ENCODE peak calls at places on chromosome 20, in ten cellular contexts. L is heart left ventricle, Q is natural killer cell, M is H9, W is heart right ventricle, N is foreskin fibroblast, R is endothelial cell, B is dorsolateral prefrontal cortex, X is HCT116, G is cardiac muscle cell. Y is an unnamed sample.

GRCh38 chr20:62766071-62766450 is 30.2 kb upstream of the MRGBP start:
- DNase-seq in L (peak; percentile 36), Q (no peak), M (no peak), W (no peak), N (no peak), R (no peak), B (no peak), X (no peak), G (no peak), Y (no peak)

GRCh38 chr20:44776977-44777376 is 31.3 kb downstream of the KCNK15 start:
- DNase-seq in L (no peak), Q (no peak), M (no peak), W (no peak), N (peak; percentile 56), R (peak; percentile 53), B (no peak), X (no peak), G (peak; percentile 74), Y (no peak)

GRCh38 chr20:57716202-57716601 is 6.4 kb upstream of the PMEPA1 start:
- DNase-seq in L (peak; percentile 1), Q (no peak), M (no peak), W (no peak), N (peak; percentile 83), R (no peak), B (no peak), X (no peak), G (no peak), Y (no peak)

GRCh38 chr20:63057133-63058117 is 50.7 kb upstream of the BHLHE23 start:
- DNase-seq in L (no peak), Q (no peak), M (no peak), W (no peak), N (peak; percentile 4), R (no peak), B (no peak), X (no peak), G (no peak), Y (no peak)

GRCh38 chr20:58312836-58313235 is 3.3 kb downstream of the RAB22A start:
- DNase-seq in L (no peak), Q (no peak), M (no peak), W (no peak), N (no peak), R (no peak), B (no peak), X (no peak), G (no peak), Y (no peak)

GRCh38 chr20:3751284-3751663 is 16.3 kb downstream of the ADISSP start:
- DNase-seq in L (no peak), Q (no peak), M (peak; percentile 56), W (no peak), N (no peak), R (no peak), B (no peak), X (no peak), G (no peak), Y (no peak)

GRCh38 chr20:50625986-50626677 is 65.2 kb downstream of the RIPOR3 start:
- DNase-seq in L (peak; percentile 83), Q (no peak), M (peak; percentile 93), W (peak; percentile 72), N (peak; percentile 73), R (peak; percentile 69), B (no peak), X (peak; percentile 36), G (peak; percentile 71), Y (no peak)

GRCh38 chr20:45111799-45112471 is 3.0 kb downstream of the WFDC5 start:
- DNase-seq in L (no peak), Q (no peak), M (peak; percentile 58), W (no peak), N (peak; percentile 25), R (no peak), B (no peak), X (no peak), G (no peak), Y (no peak)

GRCh38 chr20:59560588-59561227 is 43.6 kb upstream of the PHACTR3 start:
- DNase-seq in L (no peak), Q (no peak), M (no peak), W (no peak), N (peak; percentile 5), R (no peak), B (no peak), X (peak; percentile 13), G (no peak), Y (no peak)

GRCh38 chr20:19661717-19662637 is 96.1 kb upstream of the RIN2 start:
- DNase-seq in L (no peak), Q (peak; percentile 21), M (peak; percentile 61), W (peak; percentile 40), N (peak; percentile 85), R (peak; percentile 64), B (peak; percentile 42), X (peak; percentile 56), G (peak; percentile 79), Y (peak; percentile 58)

GRCh38 chr20:13819885-13820645 is 35.2 kb downstream of the NDUFAF5 start:
- DNase-seq in L (no peak), Q (no peak), M (peak; percentile 38), W (no peak), N (peak; percentile 62), R (no peak), B (peak; percentile 13), X (peak; percentile 42), G (peak; percentile 71), Y (no peak)

DNA sequence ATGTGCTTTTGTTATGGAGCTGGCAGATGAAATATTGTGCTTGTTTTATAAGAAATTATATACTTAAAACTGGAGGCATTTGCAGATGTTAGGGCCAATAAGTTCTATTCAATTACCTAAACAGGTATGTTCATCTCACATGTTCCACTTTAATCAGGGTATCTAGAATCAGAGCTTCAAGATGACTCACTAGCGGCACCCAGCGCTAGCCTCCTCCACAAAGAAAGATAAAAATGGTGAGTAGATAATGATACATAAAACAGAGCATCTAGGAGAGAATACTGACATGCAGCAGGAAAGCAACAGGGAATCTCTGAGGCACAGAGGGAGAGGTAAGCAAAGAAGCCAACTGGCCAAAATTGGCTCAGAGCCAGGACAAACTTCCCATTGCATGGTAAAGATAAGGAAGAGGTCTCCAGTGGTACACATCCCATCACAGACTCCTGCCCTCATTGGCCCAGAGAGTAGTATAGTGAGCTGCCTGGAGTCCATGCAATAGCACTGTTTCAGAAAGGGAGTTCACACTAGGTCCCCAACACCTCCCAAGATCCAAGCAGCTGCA is 200.7 kb upstream of the SPTLC3 start:
- DNase-seq in L (no peak), Q (no peak), M (no peak), W (no peak), N (no peak), R (no peak), B (no peak), X (no peak), G (no peak), Y (no peak)
- TF ChIP-seq CTCF in L (no peak), Q (no peak), M (no peak), W (no peak), N (no peak), R (no peak), B (no peak), X (no peak), G (no peak), Y (no peak)

GRCh38 chr20:36145877-36146707 is 8.4 kb upstream of the EPB41L1 start:
- DNase-seq in L (peak; percentile 68), Q (no peak), M (no peak), W (peak; percentile 57), N (no peak), R (no peak), B (peak; percentile 82), X (no peak), G (peak; percentile 49), Y (no peak)

GRCh38 chr20:36135821-36136220 is 18.7 kb upstream of the EPB41L1 start:
- DNase-seq in L (no peak), Q (no peak), M (no peak), W (no peak), N (no peak), R (no peak), B (no peak), X (no peak), G (no peak), Y (no peak)

GRCh38 chr20:36144336-36144735 is 10.2 kb upstream of the EPB41L1 start:
- DNase-seq in L (no peak), Q (no peak), M (no peak), W (no peak), N (no peak), R (no peak), B (no peak), X (no peak), G (no peak), Y (no peak)

DNA sequence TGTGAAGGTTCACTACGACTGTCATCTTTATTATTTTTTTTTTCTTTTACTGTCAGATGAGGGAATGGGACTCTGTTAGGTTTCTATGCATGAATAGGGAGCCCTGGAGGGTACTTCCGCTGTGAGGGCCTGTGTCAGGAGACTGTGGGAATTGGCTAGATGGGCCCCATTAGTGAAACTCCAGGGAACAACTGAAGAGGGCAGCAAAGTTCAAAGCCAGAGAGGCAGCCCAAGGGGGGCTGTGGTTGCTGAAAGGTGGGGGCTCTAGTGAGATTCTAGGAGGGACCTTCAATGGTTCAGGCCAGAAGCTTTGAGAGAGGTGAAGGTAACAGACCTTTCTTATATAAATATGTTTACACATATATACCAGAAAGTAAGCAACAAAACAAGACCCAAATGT is 13.2 kb upstream of the EPB41L1 start:
- DNase-seq in L (no peak), Q (no peak), M (no peak), W (no peak), N (no peak), R (no peak), B (no peak), X (no peak), G (no peak), Y (no peak)
- TF ChIP-seq CTCF in L (no peak), Q (no peak), M (peak; percentile 42), W (no peak), N (no peak), R (no peak), B (no peak), X (peak; percentile 19), G (no peak), Y (no peak)

DNA sequence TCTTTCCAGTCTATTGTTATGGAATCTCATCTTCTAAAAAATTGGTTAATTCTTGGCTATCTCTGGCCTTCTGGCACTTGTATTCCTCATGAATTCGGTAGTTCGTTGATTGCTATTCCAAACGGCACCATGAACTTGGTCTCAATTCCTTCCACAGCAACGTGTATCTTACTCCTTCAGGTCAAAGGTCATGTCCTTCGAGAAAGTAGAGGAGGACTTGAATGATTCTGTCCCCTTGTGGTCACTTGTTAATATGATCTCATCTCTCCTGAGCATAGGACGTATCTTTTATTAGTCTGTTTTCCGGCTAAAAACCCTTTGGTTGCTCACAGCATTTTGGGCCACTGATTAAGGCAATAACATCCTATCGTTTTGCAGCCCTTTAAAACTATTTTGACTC is 9.4 kb downstream of the TLDC2 start:
- DNase-seq in L (no peak), Q (no peak), M (no peak), W (no peak), N (peak; percentile 10), R (no peak), B (no peak), X (no peak), G (no peak), Y (no peak)
- TF ChIP-seq CTCF in L (peak; percentile 46), Q (no peak), M (no peak), W (peak; percentile 29), N (no peak), R (no peak), B (no peak), X (peak; percentile 26), G (peak; percentile 8), Y (no peak)

DNA sequence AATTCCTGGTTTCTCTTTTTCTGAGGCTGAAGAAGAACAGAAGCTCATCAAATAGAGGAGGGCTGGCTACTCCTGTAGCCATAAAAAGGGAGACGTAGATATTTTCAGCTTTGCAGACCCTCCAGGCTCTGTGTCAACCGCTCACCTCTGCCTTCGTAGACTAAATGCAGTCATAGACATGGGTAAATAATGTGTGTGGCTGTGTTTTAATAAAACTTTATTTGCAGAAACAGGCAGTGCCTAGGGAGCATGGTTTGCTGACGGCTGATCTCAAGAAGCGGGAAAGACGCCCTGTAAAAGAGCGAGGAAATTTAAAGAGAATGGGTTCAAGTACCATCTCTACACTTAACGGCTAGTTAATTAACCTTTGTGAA is 171.8 kb downstream of the BCAS1 start:
- DNase-seq in L (no peak), Q (no peak), M (no peak), W (no peak), N (no peak), R (no peak), B (no peak), X (no peak), G (no peak), Y (no peak)
- TF ChIP-seq CTCF in L (no peak), Q (no peak), M (no peak), W (no peak), N (no peak), R (no peak), B (no peak), X (no peak), G (no peak), Y (no peak)